ENCODE peak calls at places on chromosomes 4 and X, in eight cellular contexts. J is body of pancreas, G is lower leg skin, X is right lobe of liver, R is nephron progenitor cell, M is H9, Q is mucosa of descending colon, S is GM06990. C is an unnamed sample.
A peak's percentile ranks its signal among the peaks of the same experiment; 100 is the strongest.

GRCh38 chr4:76212851-76213414 is 691 bp downstream of the SCARB2 start:
- DNase-seq in Q (peak; percentile 52), G (no peak), J (no peak), S (no peak), X (no peak), M (no peak), R (no peak), C (no peak)

GRCh38 chr4:164572877-164573279 is 181.1 kb upstream of the SMIM31 start:
- DNase-seq in X (no peak), M (no peak), J (no peak), S (no peak), R (no peak), Q (no peak), G (no peak), C (no peak)

GRCh38 chr4:167176723-167177367 is 57.4 kb downstream of the SPOCK3 start:
- DNase-seq in X (no peak), J (peak; percentile 16), S (no peak), G (no peak), Q (no peak), M (no peak), R (no peak), C (no peak)

GRCh38 chrX:85994787-85995186 is 52.6 kb downstream of the CHM start:
- DNase-seq in Q (no peak), S (no peak), J (no peak), M (no peak), X (no peak), R (no peak), G (no peak), C (no peak)

GRCh38 chrX:125202486-125203378 is 116.9 kb upstream of the TEX13C start:
- DNase-seq in M (peak; percentile 25), X (no peak), G (no peak), S (no peak), R (peak; percentile 36), Q (no peak), J (peak; percentile 1), C (peak; percentile 2)

GRCh38 chr4:139331185-139331584 is 28.9 kb upstream of the NDUFC1 start:
- DNase-seq in R (no peak), X (no peak), Q (no peak), G (no peak), S (no peak), M (no peak), J (no peak), C (no peak)

GRCh38 chr4:114296126-114296525 is 302.5 kb upstream of the UGT8 start:
- DNase-seq in M (no peak), X (no peak), Q (no peak), R (no peak), G (no peak), J (no peak), S (no peak), C (no peak)

GRCh38 chr4:10108818-10109783 is 7.5 kb downstream of the WDR1 start:
- DNase-seq in M (no peak), G (no peak), J (no peak), R (no peak), S (no peak), X (no peak), Q (no peak), C (peak; percentile 22)

GRCh38 chr4:88720749-88721428 is 23.3 kb upstream of the NAP1L5 start:
- DNase-seq in X (peak; percentile 75), S (no peak), G (no peak), R (no peak), J (no peak), M (no peak), Q (no peak), C (no peak)

GRCh38 chr4:153464068-153464467 is 2.1 kb upstream of the TMEM131L start:
- DNase-seq in J (no peak), G (no peak), Q (no peak), S (no peak), X (no peak), M (no peak), R (no peak), C (no peak)

DNA sequence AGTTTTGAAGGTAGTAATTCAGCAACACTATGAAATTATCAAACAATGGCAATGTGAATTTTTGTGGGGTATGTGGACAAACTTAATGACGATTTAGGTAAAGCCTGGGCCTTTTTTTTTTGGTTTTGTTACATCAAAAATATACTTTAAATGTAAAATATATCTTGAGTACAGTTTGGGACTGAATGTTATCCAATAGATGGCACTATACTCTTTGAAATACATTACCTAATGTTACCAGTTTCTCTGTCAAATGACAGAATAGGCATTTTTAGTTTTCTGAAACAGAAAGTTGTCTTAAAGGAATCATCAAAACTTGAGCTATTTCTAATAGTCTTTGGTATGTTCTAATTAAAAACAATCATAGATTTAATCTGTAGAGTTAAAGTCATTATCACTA is 1651.9 kb downstream of the C4orf33 start:
- DNase-seq in X (no peak), R (no peak), S (no peak), M (no peak), G (no peak), Q (no peak), J (no peak), C (no peak)
- TF ChIP-seq CTCF in X (no peak), R (peak; percentile 17), S (no peak), M (peak; percentile 66), G (no peak), Q (no peak), J (peak; percentile 47), C (peak; percentile 10)

GRCh38 chrX:31656013-31656412 is 584.2 kb upstream of the FTHL17 start:
- DNase-seq in R (no peak), Q (no peak), X (no peak), M (no peak), G (no peak), S (no peak), J (no peak), C (no peak)

GRCh38 chrX:31663172-31663571 is 591.3 kb upstream of the FTHL17 start:
- DNase-seq in S (no peak), M (no peak), R (no peak), G (no peak), X (no peak), Q (no peak), J (no peak), C (no peak)

GRCh38 chrX:31661280-31661679 is 589.4 kb upstream of the FTHL17 start:
- DNase-seq in S (no peak), M (no peak), X (no peak), J (no peak), Q (no peak), G (no peak), R (no peak), C (no peak)

GRCh38 chrX:31653395-31653794 is 581.6 kb upstream of the FTHL17 start:
- DNase-seq in G (no peak), Q (no peak), M (no peak), R (no peak), J (no peak), S (no peak), X (no peak), C (no peak)

GRCh38 chrX:31658360-31658759 is 586.5 kb upstream of the FTHL17 start:
- DNase-seq in Q (no peak), G (no peak), R (no peak), S (peak; percentile 8), X (no peak), J (no peak), M (no peak), C (no peak)
- TF ChIP-seq CTCF in Q (no peak), G (no peak), R (peak; percentile 55), S (peak; percentile 51), X (peak; percentile 73), J (peak; percentile 38), M (peak; percentile 70), C (peak; percentile 14)

GRCh38 chr4:54187148-54187547 is 41.9 kb upstream of the PDGFRA start:
- DNase-seq in G (no peak), R (no peak), S (no peak), Q (peak; percentile 23), X (no peak), J (peak; percentile 2), M (no peak), C (no peak)
- TF ChIP-seq CTCF in G (no peak), R (no peak), S (no peak), Q (no peak), X (no peak), J (no peak), M (no peak), C (no peak)

GRCh38 chrX:53584891-53585290 is 101.6 kb downstream of the HUWE1 start:
- DNase-seq in S (no peak), Q (no peak), M (no peak), R (no peak), G (no peak), X (no peak), J (no peak), C (no peak)
- TF ChIP-seq CTCF in S (no peak), Q (no peak), M (no peak), R (no peak), G (no peak), X (no peak), J (no peak), C (no peak)